ENCODE peak calls at places on chromosome 15, in four cellular contexts. One of them, this sample, is unnamed. For H3K27me3, the result is how much of the 10 kb centered on the place peaks cover.

GRCh38 chr15:48040166-48040817 is 80.5 kb upstream of the SLC24A5 start:
- DNase-seq in neuronal stem cell: no peak
- DNase-seq in BE2C: peak
- DNase-seq in testis: no peak
- DNase-seq in this sample: no peak

GRCh38 chr15:34616613-34617012 is 33.2 kb upstream of the GOLGA8B start:
- DNase-seq in neuronal stem cell: no peak
- DNase-seq in testis: peak
- DNase-seq in BE2C: peak
- DNase-seq in this sample: no peak

GRCh38 chr15:25931846-25932245 is 68.7 kb upstream of the ATP10A start:
- DNase-seq in neuronal stem cell: no peak
- DNase-seq in BE2C: no peak
- DNase-seq in testis: no peak
- DNase-seq in this sample: no peak

GRCh38 chr15:50828610-50829206 is 63.2 kb upstream of the SPPL2A start:
- DNase-seq in BE2C: no peak
- DNase-seq in testis: no peak
- DNase-seq in neuronal stem cell: peak
- DNase-seq in this sample: no peak

GRCh38 chr15:41047474-41047873 is 68.6 kb downstream of the INO80 start:
- DNase-seq in neuronal stem cell: no peak
- DNase-seq in testis: no peak
- DNase-seq in BE2C: no peak
- DNase-seq in this sample: no peak

GRCh38 chr15:22968356-22968755 is 11.8 kb downstream of the CYFIP1 start:
- DNase-seq in BE2C: no peak
- DNase-seq in neuronal stem cell: no peak
- DNase-seq in testis: no peak
- DNase-seq in this sample: no peak

GRCh38 chr15:43406192-43406591 is 35.3 kb downstream of the TUBGCP4 start:
- DNase-seq in BE2C: no peak
- DNase-seq in testis: no peak
- DNase-seq in neuronal stem cell: no peak
- DNase-seq in this sample: no peak

GRCh38 chr15:38669160-38669505 is 104.5 kb upstream of the RASGRP1 start:
- DNase-seq in testis: no peak
- DNase-seq in neuronal stem cell: no peak
- DNase-seq in BE2C: no peak
- DNase-seq in this sample: no peak

GRCh38 chr15:38401101-38401500 is 52.8 kb upstream of the FAM98B start:
- DNase-seq in testis: no peak
- DNase-seq in neuronal stem cell: no peak
- DNase-seq in BE2C: no peak
- DNase-seq in this sample: no peak

GRCh38 chr15:57100136-57100539 is 181.7 kb downstream of the TCF12 start:
- DNase-seq in neuronal stem cell: no peak
- DNase-seq in BE2C: no peak
- DNase-seq in testis: no peak
- DNase-seq in this sample: no peak

GRCh38 chr15:72077950-72078349 is 40.0 kb downstream of the MYO9A start:
- DNase-seq in BE2C: no peak
- DNase-seq in neuronal stem cell: no peak
- DNase-seq in testis: no peak
- DNase-seq in this sample: no peak

GRCh38 chr15:42490246-42490742 is 647 bp downstream of the ZNF106 start:
- DNase-seq in testis: peak
- DNase-seq in BE2C: no peak
- DNase-seq in neuronal stem cell: no peak
- DNase-seq in this sample: no peak

GRCh38 chr15:85407421-85408269 is 27.2 kb downstream of the AKAP13 start:
- DNase-seq in testis: no peak
- DNase-seq in neuronal stem cell: no peak
- DNase-seq in BE2C: no peak
- DNase-seq in this sample: no peak

GRCh38 chr15:63041982-63042878 is at the start of gene TPM1:
- DNase-seq in BE2C: peak
- DNase-seq in testis: peak
- DNase-seq in neuronal stem cell: peak
- DNase-seq in this sample: peak

GRCh38 chr15:79682285-79682684 is 214.5 kb downstream of the MTHFS start:
- DNase-seq in testis: peak
- DNase-seq in neuronal stem cell: no peak
- DNase-seq in BE2C: peak
- DNase-seq in this sample: peak

GRCh38 chr15:35271371-35272043 is 186.4 kb upstream of the NANOGP8 start:
- DNase-seq in neuronal stem cell: no peak
- DNase-seq in testis: no peak
- DNase-seq in BE2C: no peak
- DNase-seq in this sample: no peak

GRCh38 chr15:43545426-43545825 is 28.0 kb downstream of the MAP1A start:
- DNase-seq in neuronal stem cell: no peak
- DNase-seq in BE2C: no peak
- DNase-seq in testis: no peak
- DNase-seq in this sample: no peak

GRCh38 chr15:82132116-82132515 is 86.3 kb upstream of the MEX3B start:
- DNase-seq in testis: no peak
- DNase-seq in neuronal stem cell: no peak
- DNase-seq in BE2C: no peak
- DNase-seq in this sample: no peak

GRCh38 chr15:74380361-74381189 is 13.1 kb upstream of the CYP11A1 start:
- DNase-seq in neuronal stem cell: no peak
- DNase-seq in BE2C: no peak
- DNase-seq in testis: no peak
- DNase-seq in this sample: no peak

GRCh38 chr15:69987492-69988482 is 109.9 kb downstream of the TLE3 start:
- DNase-seq in testis: no peak
- DNase-seq in neuronal stem cell: no peak
- DNase-seq in BE2C: no peak
- DNase-seq in this sample: no peak
- H3K27me3 ChIP-seq in testis: under half
- H3K27me3 ChIP-seq in neuronal stem cell: under half
- H3K27me3 ChIP-seq in BE2C: under half
- H3K27me3 ChIP-seq in this sample: under half

GRCh38 chr15:31393441-31394091 is 66.9 kb downstream of the KLF13 start:
- DNase-seq in testis: no peak
- DNase-seq in neuronal stem cell: no peak
- DNase-seq in BE2C: no peak
- DNase-seq in this sample: no peak
- H3K4me3 ChIP-seq in testis: no peak
- H3K4me3 ChIP-seq in neuronal stem cell: peak
- H3K4me3 ChIP-seq in BE2C: no peak
- H3K4me3 ChIP-seq in this sample: no peak

GRCh38 chr15:96416934-96417759 is 86.6 kb downstream of the NR2F2 start:
- DNase-seq in BE2C: no peak
- DNase-seq in testis: no peak
- DNase-seq in neuronal stem cell: no peak
- DNase-seq in this sample: peak

GRCh38 chr15:96417760-96418130 is 87.2 kb downstream of the NR2F2 start:
- DNase-seq in BE2C: no peak
- DNase-seq in testis: no peak
- DNase-seq in neuronal stem cell: no peak
- DNase-seq in this sample: no peak

GRCh38 chr15:96415513-96416217 is 85.2 kb downstream of the NR2F2 start:
- DNase-seq in neuronal stem cell: no peak
- DNase-seq in testis: no peak
- DNase-seq in BE2C: no peak
- DNase-seq in this sample: no peak

GRCh38 chr15:96414875-96415274 is 84.4 kb downstream of the NR2F2 start:
- DNase-seq in neuronal stem cell: no peak
- DNase-seq in testis: no peak
- DNase-seq in BE2C: no peak
- DNase-seq in this sample: no peak

DNA sequence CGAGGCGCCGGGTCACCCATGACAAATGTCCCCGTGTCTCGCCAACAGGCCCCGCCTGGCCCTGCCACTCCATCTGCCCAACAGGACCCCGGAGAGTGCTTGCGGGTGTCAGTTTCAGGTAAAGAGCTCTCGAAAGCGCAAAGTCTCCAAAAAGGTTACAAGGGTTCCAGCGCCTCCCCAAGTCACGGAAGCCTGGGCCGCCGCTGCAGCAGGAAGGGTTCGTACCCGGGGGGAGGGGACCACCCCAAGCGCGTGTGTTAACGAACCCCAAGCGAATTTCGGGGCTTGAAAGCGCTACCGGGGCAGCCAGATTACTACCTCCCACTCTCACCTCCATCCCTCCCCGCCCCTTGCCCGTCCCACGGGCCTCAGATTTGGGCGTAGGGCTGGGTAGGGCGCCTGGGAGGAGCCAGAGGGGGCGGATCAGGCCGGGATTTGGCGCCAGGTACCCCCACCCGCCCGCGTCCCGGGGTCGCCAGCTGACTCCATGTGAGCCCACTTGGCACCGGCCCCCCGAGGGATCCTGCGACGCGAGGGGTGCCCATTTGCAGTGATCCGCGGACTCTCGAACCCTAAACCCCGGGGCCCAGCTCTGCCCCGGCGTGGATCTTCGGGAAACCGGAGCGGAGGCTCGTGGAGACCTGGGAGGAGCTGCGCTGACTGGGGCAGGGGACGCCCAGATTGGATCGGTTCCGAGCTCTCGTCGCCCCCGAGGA is 85.9 kb downstream of the NR2F2 start:
- DNase-seq in testis: no peak
- DNase-seq in BE2C: no peak
- DNase-seq in neuronal stem cell: no peak
- DNase-seq in this sample: no peak
- H3K27me3 ChIP-seq in testis: under half
- H3K27me3 ChIP-seq in BE2C: half or more
- H3K27me3 ChIP-seq in neuronal stem cell: under half
- H3K27me3 ChIP-seq in this sample: under half

GRCh38 chr15:89806217-89806564 is 8.5 kb downstream of the ANPEP start:
- DNase-seq in testis: no peak
- DNase-seq in BE2C: no peak
- DNase-seq in neuronal stem cell: no peak
- DNase-seq in this sample: peak
- H3K4me3 ChIP-seq in testis: no peak
- H3K4me3 ChIP-seq in BE2C: no peak
- H3K4me3 ChIP-seq in neuronal stem cell: no peak
- H3K4me3 ChIP-seq in this sample: no peak

GRCh38 chr15:76158250-76158649 is 98.5 kb downstream of the TMEM266 start:
- DNase-seq in neuronal stem cell: no peak
- DNase-seq in BE2C: no peak
- DNase-seq in testis: no peak
- DNase-seq in this sample: no peak
- H3K27me3 ChIP-seq in neuronal stem cell: under half
- H3K27me3 ChIP-seq in BE2C: under half
- H3K27me3 ChIP-seq in testis: under half
- H3K27me3 ChIP-seq in this sample: under half

DNA sequence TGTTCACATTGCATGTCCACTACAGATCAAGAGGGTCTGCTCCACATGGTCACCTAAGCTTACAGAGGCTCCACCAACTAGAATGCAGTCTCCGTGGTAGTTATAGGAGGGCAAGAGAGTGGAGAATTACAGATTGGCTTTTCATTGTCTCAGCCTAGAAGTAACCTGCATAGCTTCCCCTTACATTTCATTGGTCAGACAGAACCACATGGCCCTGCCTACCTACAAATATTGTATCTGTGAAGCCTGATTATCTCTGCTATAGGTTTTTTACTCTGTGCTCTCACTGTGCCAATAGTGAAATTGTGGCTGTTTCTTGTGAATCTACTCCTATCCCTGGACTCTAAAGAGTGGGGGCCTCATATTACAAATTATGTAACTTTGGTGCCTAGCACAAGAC is 2.5 kb upstream of the TLNRD1 start:
- DNase-seq in testis: no peak
- DNase-seq in BE2C: no peak
- DNase-seq in neuronal stem cell: no peak
- DNase-seq in this sample: no peak
- H3K4me3 ChIP-seq in testis: no peak
- H3K4me3 ChIP-seq in BE2C: no peak
- H3K4me3 ChIP-seq in neuronal stem cell: no peak
- H3K4me3 ChIP-seq in this sample: no peak

GRCh38 chr15:96232335-96232734 is 98.2 kb upstream of the NR2F2 start:
- DNase-seq in BE2C: no peak
- DNase-seq in testis: no peak
- DNase-seq in neuronal stem cell: no peak
- DNase-seq in this sample: no peak

GRCh38 chr15:96234109-96234892 is 96.2 kb upstream of the NR2F2 start:
- DNase-seq in BE2C: peak
- DNase-seq in testis: no peak
- DNase-seq in neuronal stem cell: no peak
- DNase-seq in this sample: peak

GRCh38 chr15:96242761-96243160 is 87.7 kb upstream of the NR2F2 start:
- DNase-seq in BE2C: no peak
- DNase-seq in neuronal stem cell: no peak
- DNase-seq in testis: no peak
- DNase-seq in this sample: no peak

DNA sequence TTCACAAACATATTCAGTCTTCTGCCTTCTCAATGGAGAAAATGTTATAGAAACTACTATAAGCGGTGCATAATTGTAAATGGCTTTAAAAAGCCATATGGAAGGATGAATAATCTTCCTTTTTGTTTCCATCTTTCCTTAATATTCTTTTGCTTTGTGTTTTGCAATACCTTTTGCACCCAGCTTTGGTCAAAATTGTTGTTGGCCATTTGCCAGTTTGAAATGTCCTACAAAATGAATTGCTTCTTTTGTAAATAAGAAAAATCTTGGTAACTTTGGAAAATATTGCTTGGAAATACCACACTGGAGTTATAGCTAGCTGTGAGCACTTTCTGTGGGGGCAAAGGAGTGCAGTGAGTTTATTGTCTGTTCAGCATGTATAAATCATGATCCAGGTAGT is 93.5 kb upstream of the NR2F2 start:
- DNase-seq in BE2C: no peak
- DNase-seq in neuronal stem cell: no peak
- DNase-seq in testis: no peak
- DNase-seq in this sample: no peak
- H3K27me3 ChIP-seq in BE2C: under half
- H3K27me3 ChIP-seq in neuronal stem cell: under half
- H3K27me3 ChIP-seq in testis: under half
- H3K27me3 ChIP-seq in this sample: under half

DNA sequence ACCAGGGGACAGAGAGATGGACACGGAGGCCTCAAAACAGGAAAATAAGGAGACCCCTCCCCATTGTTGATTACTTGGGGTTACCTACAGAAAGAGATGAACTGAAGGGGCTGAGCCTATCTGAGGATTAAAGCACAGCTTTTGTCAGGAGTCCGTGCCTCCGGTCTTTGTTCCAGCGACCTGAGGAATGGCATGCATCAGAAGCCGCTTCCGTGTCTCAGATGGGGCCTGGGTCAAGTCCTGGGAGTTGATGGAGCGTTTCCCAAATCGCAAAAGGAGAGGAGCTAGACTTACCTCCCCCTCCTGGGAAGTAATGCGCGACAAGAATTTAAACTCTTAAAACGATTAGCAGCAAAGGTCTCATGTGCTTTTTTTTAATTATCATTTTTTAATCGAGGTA is 1.0 kb upstream of the ALDH1A3 start:
- DNase-seq in neuronal stem cell: peak
- DNase-seq in testis: no peak
- DNase-seq in BE2C: no peak
- DNase-seq in this sample: no peak
- H3K4me3 ChIP-seq in neuronal stem cell: no peak
- H3K4me3 ChIP-seq in testis: peak
- H3K4me3 ChIP-seq in BE2C: peak
- H3K4me3 ChIP-seq in this sample: no peak

This sample was measured in right cardiac atrium.